ENCODE peak calls at places on chromosome 2, in eight cellular contexts. M is choroid plexus epithelial cell; X is retinal pigment epithelial cell; U is naive thymus-derived CD8-positive, alpha-beta T cell; C is glutamatergic neuron; T is fibroblast of villous mesenchyme; W is stimulated activated CD8-positive, alpha-beta memory T cell treated with anti-CD3 and anti-CD28 coated beads, Interleukin-12 subunit alpha, Interleukin-12 subunit beta, amount 100 ng/mL, for 4 hours; F is adrenal gland. B is an unnamed sample.

GRCh38 chr2:41966431-41966893 is 81.4 kb upstream of the PKDCC start:
- DNase-seq in F (peak; percentile 57), M (peak; percentile 96), X (peak; percentile 44), C (no peak), T (peak; percentile 94), U (no peak), W (no peak), B (peak; percentile 94)

GRCh38 chr2:136248242-136248641 is 130.3 kb upstream of the CXCR4 start:
- DNase-seq in U (no peak), X (no peak), C (no peak), F (peak; percentile 45), W (no peak), M (peak; percentile 53), T (peak; percentile 20), B (no peak)

GRCh38 chr2:195037072-195037471 is 620.0 kb upstream of the SLC39A10 start:
- DNase-seq in U (no peak), T (no peak), C (no peak), M (no peak), W (no peak), F (no peak), X (no peak), B (no peak)

GRCh38 chr2:112603731-112604130 is 19.3 kb downstream of the CHCHD5 start:
- DNase-seq in C (no peak), X (no peak), M (no peak), F (no peak), U (no peak), W (no peak), T (no peak), B (no peak)

GRCh38 chr2:169702979-169703378 is 8.7 kb downstream of the PHOSPHO2 start:
- DNase-seq in F (no peak), X (no peak), C (no peak), T (peak; percentile 51), U (no peak), W (no peak), M (no peak), B (no peak)

GRCh38 chr2:53913721-53914120 is 54.0 kb upstream of the GPR75 start:
- DNase-seq in W (no peak), U (no peak), C (no peak), M (peak; percentile 87), X (no peak), T (peak; percentile 55), F (no peak), B (no peak)

GRCh38 chr2:146317959-146318358 is 1526.9 kb upstream of the ACVR2A start:
- DNase-seq in F (no peak), C (no peak), U (no peak), W (no peak), M (peak; percentile 94), T (peak; percentile 87), X (no peak), B (no peak)

GRCh38 chr2:64485961-64486360 is 32.0 kb downstream of the LGALSL start:
- DNase-seq in F (no peak), T (peak; percentile 26), M (peak; percentile 9), C (no peak), X (no peak), U (no peak), W (no peak), B (peak; percentile 40)

GRCh38 chr2:179268277-179268935 is 3.8 kb upstream of the SESTD1 start:
- DNase-seq in X (no peak), W (no peak), F (peak; percentile 11), U (no peak), T (peak; percentile 11), M (peak; percentile 57), C (no peak), B (peak; percentile 36)

GRCh38 chr2:149989447-149990063 is 402.0 kb upstream of the MMADHC start:
- DNase-seq in M (peak; percentile 29), T (no peak), W (no peak), C (no peak), X (peak; percentile 71), F (no peak), U (no peak), B (no peak)

GRCh38 chr2:111120253-111121027 is at the start of gene BCL2L11:
- DNase-seq in M (peak; percentile 94), T (peak; percentile 92), X (peak; percentile 71), U (peak; percentile 92), F (peak; percentile 91), C (peak; percentile 90), W (peak; percentile 88), B (peak; percentile 92)

GRCh38 chr2:36388472-36388871 is 32.9 kb downstream of the CRIM1 start:
- DNase-seq in C (no peak), M (no peak), W (no peak), U (no peak), F (no peak), X (no peak), T (no peak), B (no peak)

GRCh38 chr2:120538691-120539420 is 192.9 kb downstream of the INHBB start:
- DNase-seq in U (no peak), T (no peak), C (no peak), F (no peak), X (no peak), M (no peak), W (no peak), B (no peak)

GRCh38 chr2:111029135-111029927 is 91.4 kb upstream of the BCL2L11 start:
- DNase-seq in U (no peak), X (no peak), F (no peak), M (no peak), C (no peak), T (no peak), W (no peak), B (no peak)

GRCh38 chr2:77839102-77839501 is 316.9 kb upstream of the LRRTM4 start:
- DNase-seq in U (no peak), F (no peak), T (no peak), M (no peak), W (no peak), C (no peak), X (no peak), B (no peak)

GRCh38 chr2:23681356-23682140 is 245.4 kb downstream of the ATAD2B start:
- DNase-seq in U (no peak), T (no peak), M (no peak), X (no peak), F (no peak), C (no peak), W (no peak), B (no peak)

GRCh38 chr2:10159486-10160160 is 37.1 kb downstream of the RRM2 start:
- DNase-seq in F (no peak), T (no peak), U (peak; percentile 57), W (no peak), X (no peak), M (no peak), C (no peak), B (no peak)

GRCh38 chr2:187783446-187783845 is 229.2 kb upstream of the TFPI start:
- DNase-seq in X (no peak), C (no peak), U (no peak), W (no peak), M (peak; percentile 11), F (no peak), T (no peak), B (no peak)

GRCh38 chr2:64913357-64913869 is 75.8 kb upstream of the SLC1A4 start:
- DNase-seq in W (no peak), T (no peak), X (no peak), F (no peak), C (no peak), U (peak; percentile 70), M (no peak), B (no peak)

GRCh38 chr2:20543579-20543887 is 96.7 kb downstream of the RHOB start:
- DNase-seq in T (peak; percentile 45), F (no peak), C (no peak), U (no peak), M (peak; percentile 64), X (no peak), W (no peak), B (no peak)

GRCh38 chr2:172311921-172312345 is 115.5 kb upstream of the ITGA6 start:
- DNase-seq in M (peak; percentile 25), T (no peak), C (no peak), W (no peak), X (no peak), F (no peak), U (no peak), B (peak; percentile 73)

GRCh38 chr2:27123302-27124150 is at the start of gene ABHD1:
- DNase-seq in C (peak; percentile 71), F (peak; percentile 61), M (no peak), T (no peak), W (peak; percentile 50), U (peak; percentile 80), X (no peak), B (peak; percentile 74)

GRCh38 chr2:232276084-232276738 is 102.3 kb upstream of the ALPP start:
- DNase-seq in X (no peak), T (no peak), F (no peak), M (no peak), C (peak; percentile 29), U (no peak), W (no peak), B (no peak)